ENCODE peak calls at places on chromosomes 11 and 22, in eight cellular contexts. V, W, Y, S, F, O, N and M are unnamed samples.

GRCh38 chr11:127109796-127110195 is 109.2 kb upstream of the KIRREL3 start:
- DNase-seq in N (no peak), V (no peak), O (no peak), F (no peak), S (no peak), Y (no peak), W (no peak), M (no peak)

GRCh38 chr11:72081856-72082255 is 1.2 kb downstream of the LRRC51 start:
- DNase-seq in S (no peak), Y (no peak), N (no peak), V (no peak), W (no peak), O (no peak), F (no peak), M (peak)

GRCh38 chr11:520428-521178 is 13.6 kb upstream of the RNH1 start:
- DNase-seq in W (peak), F (no peak), S (no peak), N (no peak), O (no peak), Y (no peak), V (no peak), M (no peak)

GRCh38 chr11:115409691-115410220 is 94.5 kb downstream of the CADM1 start:
- DNase-seq in O (no peak), S (no peak), W (no peak), V (no peak), N (no peak), Y (no peak), F (peak), M (no peak)

GRCh38 chr11:30282289-30282631 is 40.6 kb upstream of the ARL14EP start:
- DNase-seq in W (no peak), S (no peak), O (no peak), N (no peak), V (no peak), F (no peak), Y (no peak), M (no peak)

GRCh38 chr11:123103326-123103980 is 41.5 kb upstream of the HSPA8 start:
- DNase-seq in O (peak), N (peak), S (peak), F (peak), W (no peak), V (peak), Y (peak), M (no peak)

GRCh38 chr11:72243173-72243566 is 806 bp downstream of the PHOX2A start:
- DNase-seq in N (no peak), F (no peak), O (no peak), S (no peak), Y (no peak), W (peak), V (no peak), M (no peak)

GRCh38 chr11:16792426-16792825 is 54.0 kb downstream of the C11orf58 start:
- DNase-seq in V (no peak), S (no peak), Y (no peak), N (no peak), O (no peak), W (no peak), F (no peak), M (no peak)

GRCh38 chr11:109552376-109552775 is 130.4 kb downstream of the C11orf87 start:
- DNase-seq in V (no peak), W (no peak), N (no peak), F (no peak), O (no peak), Y (no peak), S (no peak), M (no peak)

GRCh38 chr11:58726594-58727414 is 4.9 kb downstream of the GLYAT start:
- DNase-seq in O (no peak), N (no peak), Y (no peak), S (no peak), V (no peak), W (no peak), F (peak), M (no peak)

GRCh38 chr11:44286268-44286880 is 23.6 kb downstream of the ALX4 start:
- DNase-seq in S (no peak), W (peak), O (peak), Y (no peak), V (no peak), F (peak), N (peak), M (peak)

GRCh38 chr22:26210390-26210789 is 41.1 kb downstream of the SEZ6L start:
- DNase-seq in F (no peak), N (no peak), O (no peak), V (no peak), W (no peak), Y (no peak), S (no peak), M (no peak)

GRCh38 chr22:50260801-50261614 is 475 bp downstream of the MAPK12 start:
- DNase-seq in O (peak), Y (no peak), W (no peak), F (no peak), V (no peak), N (no peak), S (no peak), M (no peak)

GRCh38 chr22:42397332-42398246 is 34.6 kb downstream of the NFAM1 start:
- DNase-seq in V (no peak), N (no peak), F (no peak), W (no peak), S (no peak), Y (no peak), O (peak), M (no peak)

GRCh38 chr11:95248666-95249467 is 17.9 kb upstream of the SESN3 start:
- DNase-seq in N (no peak), S (no peak), F (no peak), W (peak), V (no peak), Y (no peak), O (no peak), M (no peak)

GRCh38 chr22:49334589-49334873 is 493.1 kb downstream of the BRD1 start:
- DNase-seq in V (no peak), O (no peak), W (no peak), F (no peak), S (no peak), N (no peak), Y (no peak), M (no peak)

GRCh38 chr11:130423541-130424155 is 4.8 kb downstream of the ADAMTS8 start:
- DNase-seq in F (no peak), N (no peak), W (no peak), O (no peak), V (no peak), Y (no peak), S (no peak), M (no peak)